ENCODE peak calls at places on chromosomes 11 and 22, in four cellular contexts. S, F, P and Z are unnamed samples.

GRCh38 chr11:130513132-130513531 is 64.7 kb downstream of the ADAMTS15 start:
- DNase-seq in S (no peak), F (no peak), P (no peak), Z (no peak)

GRCh38 chr11:45665933-45666647 is 668 bp upstream of the CHST1 start:
- DNase-seq in S (no peak), F (no peak), P (no peak), Z (peak)

GRCh38 chr11:2928605-2929510 is at the start of gene PHLDA2:
- DNase-seq in S (peak), F (no peak), P (peak), Z (peak)

GRCh38 chr11:10208045-10208674 is 85.9 kb downstream of the SBF2 start:
- DNase-seq in S (peak), F (peak), P (peak), Z (no peak)

GRCh38 chr11:122375687-122376399 is 259.8 kb upstream of the BLID start:
- DNase-seq in S (no peak), F (no peak), P (no peak), Z (no peak)

GRCh38 chr11:102343789-102344188 is 3.2 kb upstream of the BIRC2 start:
- DNase-seq in S (no peak), F (no peak), P (no peak), Z (no peak)

GRCh38 chr11:1746516-1746931 is 3.9 kb downstream of the IFITM10 start:
- DNase-seq in S (no peak), F (no peak), P (no peak), Z (no peak)

GRCh38 chr22:17780741-17781318 is 6.6 kb upstream of the BID start:
- DNase-seq in S (no peak), F (no peak), P (no peak), Z (no peak)

GRCh38 chr11:121105063-121105480 is 4.0 kb downstream of the TECTA start:
- DNase-seq in S (no peak), F (no peak), P (no peak), Z (no peak)

GRCh38 chr11:96215094-96215782 is 127.8 kb downstream of the MAML2 start:
- DNase-seq in S (no peak), F (no peak), P (peak), Z (no peak)

GRCh38 chr11:11524436-11525038 is 97.3 kb downstream of the GALNT18 start:
- DNase-seq in S (no peak), F (no peak), P (no peak), Z (no peak)

GRCh38 chr11:35178862-35179261 is 39.9 kb downstream of the CD44 start:
- DNase-seq in S (no peak), F (no peak), P (no peak), Z (no peak)

GRCh38 chr11:60130496-60130895 is 42.0 kb downstream of the MS4A2 start:
- DNase-seq in S (peak), F (peak), P (peak), Z (no peak)

GRCh38 chr11:106697058-106697457 is 321.2 kb downstream of the GUCY1A2 start:
- DNase-seq in S (no peak), F (no peak), P (no peak), Z (no peak)

GRCh38 chr11:3111919-3112690 is 53.0 kb downstream of the OSBPL5 start:
- DNase-seq in S (no peak), F (no peak), P (no peak), Z (no peak)

GRCh38 chr11:20159680-20160381 is 444 bp downstream of the DBX1 start:
- DNase-seq in S (no peak), F (no peak), P (no peak), Z (no peak)
- TF ChIP-seq PHF8 in S (no peak), F (no peak), P (no peak), Z (no peak)

DNA sequence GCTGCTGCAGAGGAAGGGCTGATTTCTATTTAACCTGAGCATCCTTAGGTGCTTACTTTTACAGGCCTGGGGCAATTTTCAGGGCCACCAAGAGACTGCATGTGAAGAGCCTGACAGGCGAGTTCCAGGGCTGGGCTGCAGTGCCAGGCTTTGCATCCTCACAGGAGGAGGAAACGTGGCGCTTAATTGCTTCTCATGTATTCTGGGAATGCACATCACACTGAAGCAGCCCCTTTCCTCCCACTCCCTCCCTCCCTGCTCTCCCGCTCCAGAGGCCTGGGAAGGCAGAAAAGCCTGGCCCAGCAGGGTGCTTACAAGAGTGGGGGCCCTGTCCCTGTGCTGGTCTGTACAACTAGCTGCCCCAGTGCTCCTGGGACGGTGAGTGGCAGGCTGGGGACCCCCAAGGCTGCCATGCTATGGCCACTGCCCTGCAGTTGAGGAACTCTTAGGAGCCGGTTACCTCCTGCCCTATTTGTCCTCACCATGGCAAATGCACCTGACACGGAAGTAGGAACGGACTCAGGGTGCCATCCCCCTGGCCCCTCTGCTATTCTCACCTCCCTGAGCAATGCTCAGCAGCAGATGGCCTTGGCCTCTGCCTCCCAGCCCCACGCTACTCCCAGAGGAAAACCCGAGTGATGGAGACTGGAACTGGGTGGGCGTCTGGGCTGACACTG is 105.0 kb downstream of the CTTN start:
- DNase-seq in S (no peak), F (no peak), P (no peak), Z (no peak)
- TF ChIP-seq PHF8 in S (no peak), F (no peak), P (no peak), Z (no peak)

GRCh38 chr22:31491218-31491962 is 1.7 kb upstream of the EIF4ENIF1 start:
- DNase-seq in S (no peak), F (no peak), P (no peak), Z (no peak)
- TF ChIP-seq PHF8 in S (no peak), F (no peak), P (no peak), Z (no peak)

GRCh38 chr22:24894998-24895397 is 51.5 kb downstream of the LHFPL7 start:
- DNase-seq in S (peak), F (peak), P (no peak), Z (no peak)

GRCh38 chr22:24894220-24894975 is 52.1 kb downstream of the LHFPL7 start:
- DNase-seq in S (peak), F (peak), P (peak), Z (no peak)

DNA sequence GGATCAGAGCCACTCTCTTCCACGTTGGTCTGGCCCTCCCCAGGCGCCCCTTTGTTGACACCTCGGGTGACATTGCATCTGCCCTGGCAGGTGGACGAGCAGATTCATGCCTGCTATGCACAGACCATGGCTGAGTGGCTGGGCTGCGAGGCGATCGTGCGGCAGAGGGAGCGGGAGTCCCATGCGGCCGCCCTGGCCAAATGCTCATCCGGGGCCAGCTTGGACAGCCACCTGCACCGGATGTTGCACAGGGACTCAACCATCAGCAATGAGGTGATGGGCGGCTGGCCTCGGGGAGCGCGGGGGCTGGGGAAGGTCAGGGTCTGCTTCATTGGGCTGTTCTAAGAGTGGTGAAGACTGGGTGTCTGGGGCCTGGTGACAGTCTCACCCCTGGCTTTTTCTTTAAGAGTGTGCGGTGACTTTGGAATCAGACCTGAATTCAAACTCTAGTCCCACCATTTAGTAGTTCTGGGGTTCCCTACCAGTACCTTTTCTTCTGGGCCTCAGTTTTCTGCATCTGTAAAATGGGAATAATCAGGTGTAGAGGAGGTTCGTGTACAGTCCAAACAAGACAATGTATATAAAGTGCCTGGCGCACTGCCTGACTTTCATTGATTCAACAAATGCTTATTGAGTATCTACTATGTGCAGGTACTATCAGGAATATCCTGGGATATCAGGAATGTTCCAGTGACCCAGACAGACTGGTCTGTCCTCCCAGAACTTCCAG is 53.0 kb downstream of the LHFPL7 start:
- DNase-seq in S (no peak), F (no peak), P (no peak), Z (no peak)
- TF ChIP-seq PHF8 in S (no peak), F (no peak), P (no peak), Z (no peak)

GRCh38 chr11:66739983-66740382 is 11.0 kb upstream of the SPTBN2 start:
- DNase-seq in S (no peak), F (no peak), P (no peak), Z (no peak)
- TF ChIP-seq PHF8 in S (no peak), F (no peak), P (no peak), Z (no peak)

GRCh38 chr11:57781529-57781943 is 19.9 kb downstream of the CTNND1 start:
- DNase-seq in S (no peak), F (no peak), P (peak), Z (no peak)
- TF ChIP-seq PHF8 in S (no peak), F (no peak), P (no peak), Z (no peak)